ENCODE peak calls at places on chromosomes 7 and 10, in eight cellular contexts. P is testis, Z is esophagus muscularis mucosa, V is stomach, A is sigmoid colon, I is transverse colon, S is adrenal gland, J is tibial nerve. Y is an unnamed sample. For H3K4me1 and H3K36me3, the result is how much of the 10 kb centered on the place peaks cover.

GRCh38 chr10:132306951-132307751 is 599 bp downstream of the STK32C start:
- DNase-seq in Z (no peak), J (no peak), I (peak), V (peak), P (peak), S (peak), A (peak), Y (no peak)

GRCh38 chr7:1852781-1853618 is 182.9 kb downstream of the ELFN1 start:
- DNase-seq in Z (no peak), P (no peak), I (no peak), A (peak), J (no peak), S (no peak), V (no peak), Y (no peak)

GRCh38 chr10:126528320-126528835 is 140.1 kb upstream of the ADAM12 start:
- DNase-seq in A (no peak), J (no peak), I (no peak), Z (peak), P (no peak), V (no peak), S (no peak), Y (no peak)

GRCh38 chr7:112701456-112701855 is 88.7 kb downstream of the TMEM168 start:
- DNase-seq in A (no peak), I (peak), J (no peak), P (no peak), Z (no peak), V (no peak), S (no peak), Y (no peak)

GRCh38 chr10:93991596-93992284 is 2.0 kb upstream of the PLCE1 start:
- DNase-seq in V (peak), J (no peak), S (peak), Z (no peak), P (peak), A (peak), I (peak), Y (peak)

GRCh38 chr7:150340024-150340749 is 1.2 kb downstream of the RARRES2 start:
- DNase-seq in I (peak), A (peak), J (no peak), V (peak), S (peak), Z (no peak), P (peak), Y (peak)

GRCh38 chr10:2525781-2526180 is 541.6 kb upstream of the PFKP start:
- DNase-seq in J (no peak), A (no peak), S (no peak), I (no peak), Z (no peak), V (no peak), P (no peak), Y (no peak)

GRCh38 chr7:17773289-17773626 is 167.0 kb downstream of the SNX13 start:
- DNase-seq in S (peak), V (no peak), P (no peak), J (no peak), Z (no peak), I (peak), A (no peak), Y (no peak)

GRCh38 chr10:30639946-30640786 is 10.6 kb upstream of the LYZL2 start:
- DNase-seq in A (no peak), V (no peak), I (no peak), P (no peak), S (no peak), Z (no peak), J (no peak), Y (no peak)

GRCh38 chr10:124647421-124648130 is 96.6 kb downstream of the FAM53B start:
- DNase-seq in P (peak), Z (no peak), V (peak), A (peak), S (peak), J (peak), I (peak), Y (no peak)

DNA sequence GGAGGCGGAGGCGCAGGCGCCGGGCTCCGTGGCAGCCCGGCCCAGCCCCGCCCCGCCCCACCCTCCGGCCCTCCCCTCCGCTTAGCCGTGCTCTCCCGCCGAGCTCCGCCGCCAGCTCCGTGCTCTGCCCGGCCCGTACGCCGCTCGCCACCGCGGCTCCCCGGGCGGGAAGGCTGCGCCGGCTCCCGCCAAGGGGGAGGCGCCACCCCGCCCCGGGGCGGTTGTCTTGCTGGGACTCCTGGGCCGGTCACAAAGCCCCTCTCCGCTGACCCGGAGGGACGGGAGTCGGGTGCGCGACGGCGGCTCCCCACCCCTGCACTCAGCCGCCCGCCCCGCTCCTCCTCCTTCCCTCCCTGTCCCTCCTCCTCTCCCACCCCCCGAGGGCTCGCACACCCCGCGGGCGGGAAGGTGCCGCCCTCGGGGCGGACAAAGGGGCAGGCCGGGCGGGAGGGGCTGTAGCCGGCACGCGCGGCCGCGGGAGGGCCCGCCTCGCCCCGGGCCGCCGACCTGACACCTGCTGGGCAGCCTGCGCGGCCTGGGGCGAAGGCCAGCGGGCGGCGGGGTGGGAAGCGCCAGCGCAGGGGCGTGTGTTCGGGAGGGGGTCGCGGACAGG is 11.5 kb upstream of the SP8 start:
- DNase-seq in I (peak), P (no peak), J (no peak), V (peak), S (no peak), Z (no peak), A (no peak), Y (no peak)
- TF ChIP-seq POLR2A in I (no peak), P (no peak), J (no peak), V (no peak), S (no peak), Z (no peak), A (no peak), Y (no peak)

DNA sequence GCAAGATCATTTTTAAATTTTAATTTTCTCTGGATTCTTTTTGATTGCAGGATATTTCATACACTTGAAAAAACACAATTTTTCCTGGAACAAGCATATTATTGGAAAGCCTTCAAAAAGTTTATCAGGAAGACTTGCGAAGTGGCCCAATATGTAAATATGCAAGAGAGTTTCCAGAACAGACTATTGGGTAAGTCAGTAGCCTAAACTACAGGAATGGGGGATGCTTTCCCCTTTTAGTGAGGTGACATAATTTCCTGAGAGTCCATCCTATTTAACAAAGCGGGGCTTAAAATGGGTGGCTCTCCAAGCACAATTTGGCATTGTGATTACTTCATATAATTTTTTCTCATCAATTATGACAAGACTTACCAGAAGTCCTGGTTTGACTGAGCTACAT is 77.9 kb downstream of the ABCA13 start:
- DNase-seq in P (no peak), J (no peak), Z (no peak), V (no peak), S (no peak), I (no peak), A (no peak), Y (no peak)
- H3K4me1 ChIP-seq in P (under half), J (under half), Z (under half), V (under half), S (under half), I (under half), A (under half), Y (under half)

GRCh38 chr7:35889001-35889400 is 88.1 kb downstream of the SEPTIN7 start:
- DNase-seq in A (no peak), J (no peak), I (no peak), P (no peak), S (no peak), Z (no peak), V (no peak), Y (no peak)

GRCh38 chr7:35893649-35894048 is 92.8 kb downstream of the SEPTIN7 start:
- DNase-seq in P (no peak), S (no peak), A (no peak), I (no peak), V (no peak), J (no peak), Z (no peak), Y (no peak)

GRCh38 chr7:35894721-35895120 is 93.9 kb downstream of the SEPTIN7 start:
- DNase-seq in J (no peak), S (no peak), P (no peak), V (no peak), Z (no peak), I (no peak), A (no peak), Y (no peak)

GRCh38 chr7:35891004-35891830 is 90.4 kb downstream of the SEPTIN7 start:
- DNase-seq in V (no peak), Z (no peak), J (no peak), S (no peak), I (no peak), P (no peak), A (no peak), Y (no peak)

DNA sequence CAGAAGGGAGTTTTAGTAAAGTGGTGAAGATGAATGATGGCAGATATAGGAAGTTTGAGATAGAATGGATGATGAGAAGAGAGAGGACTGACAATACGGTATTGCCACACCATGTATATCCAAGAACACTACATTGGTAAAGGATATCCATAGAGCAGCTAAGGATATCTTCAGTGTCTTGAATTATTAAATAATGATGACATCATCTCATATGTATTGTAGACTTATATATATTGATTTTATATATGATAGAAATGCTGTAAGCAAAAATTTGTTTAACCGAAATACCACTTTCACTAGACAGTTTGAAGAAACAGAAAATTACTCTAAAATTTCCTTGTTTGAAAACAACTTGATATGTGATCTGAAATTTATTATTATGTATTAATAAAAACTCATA is 89.0 kb downstream of the SEPTIN7 start:
- DNase-seq in I (no peak), V (no peak), A (no peak), P (no peak), J (no peak), Z (no peak), S (no peak), Y (no peak)
- H3K36me3 ChIP-seq in I (under half), V (half or more), A (under half), P (under half), J (under half), Z (half or more), S (under half), Y (under half)

GRCh38 chr10:45410807-45411606 is 37.0 kb downstream of the ALOX5 start:
- DNase-seq in S (no peak), A (no peak), J (no peak), I (no peak), Z (no peak), P (no peak), V (no peak), Y (no peak)
- TF ChIP-seq POLR2A in S (no peak), A (no peak), J (no peak), I (no peak), Z (no peak), P (no peak), V (no peak), Y (no peak)

GRCh38 chr7:141317033-141317585 is 234.1 kb upstream of the AGK start:
- DNase-seq in I (no peak), A (no peak), S (no peak), V (no peak), P (no peak), Z (no peak), J (no peak), Y (no peak)
- H3K4me1 ChIP-seq in I (under half), A (under half), S (under half), V (under half), P (under half), Z (under half), J (under half), Y (under half)

GRCh38 chr7:135933509-135934188 is 43.5 kb downstream of the MTPN start:
- DNase-seq in V (no peak), J (no peak), S (no peak), I (no peak), P (no peak), Z (no peak), A (no peak), Y (no peak)
- H3K36me3 ChIP-seq in V (under half), J (under half), S (under half), I (under half), P (under half), Z (under half), A (under half), Y (under half)

DNA sequence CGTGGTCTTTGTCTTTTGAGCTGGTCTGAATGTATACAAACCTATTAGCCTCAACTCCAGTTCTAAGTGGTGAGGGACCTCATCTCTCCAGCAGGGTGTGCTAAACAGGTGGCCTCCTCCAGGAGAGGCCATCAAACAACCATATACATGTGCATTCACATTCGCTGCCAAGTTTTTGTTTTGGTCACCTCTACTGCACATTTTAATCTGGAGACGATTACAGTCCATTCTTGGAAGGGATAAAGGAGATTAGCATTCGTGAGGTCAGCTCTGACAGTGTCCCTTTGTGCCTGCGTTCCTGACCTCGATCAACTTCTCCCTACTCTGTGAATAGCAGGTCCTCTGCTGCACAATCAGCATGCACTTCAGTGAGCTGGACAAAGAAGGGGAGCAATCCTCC is 60.8 kb downstream of the RHOBTB1 start:
- DNase-seq in V (peak), J (no peak), S (no peak), A (no peak), I (peak), P (peak), Z (no peak), Y (no peak)
- TF ChIP-seq POLR2A in V (no peak), J (no peak), S (no peak), A (no peak), I (no peak), P (no peak), Z (no peak), Y (no peak)

GRCh38 chr7:123744416-123744815 is 4.4 kb downstream of the WASL start:
- DNase-seq in S (no peak), P (no peak), I (no peak), Z (no peak), V (no peak), J (no peak), A (no peak), Y (no peak)
- H3K4me1 ChIP-seq in S (half or more), P (under half), I (under half), Z (under half), V (under half), J (half or more), A (half or more), Y (under half)

DNA sequence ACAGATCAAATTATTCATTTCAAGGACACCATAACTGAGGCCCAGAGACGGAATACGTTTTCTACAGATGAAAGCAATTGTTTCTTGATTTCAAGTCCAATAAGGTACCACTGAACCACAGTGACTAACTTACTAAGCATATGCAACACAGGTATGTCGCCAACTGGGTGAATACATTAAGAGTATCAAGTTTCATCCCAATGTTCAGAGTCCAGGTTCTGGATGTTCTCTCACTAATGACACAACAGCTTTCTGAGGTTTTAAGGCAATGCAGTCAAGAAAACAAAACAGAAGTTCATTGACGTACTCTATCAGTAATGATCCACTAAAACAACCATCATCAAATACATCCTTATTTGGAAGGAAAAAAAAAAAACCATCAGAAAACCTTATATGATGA is 35.8 kb downstream of the NSUN6 start:
- DNase-seq in J (no peak), I (no peak), V (no peak), P (no peak), A (no peak), S (no peak), Z (no peak), Y (no peak)
- H3K36me3 ChIP-seq in J (under half), I (under half), V (under half), P (under half), A (under half), S (under half), Z (under half), Y (under half)